ENCODE peak calls at places on chromosomes 5 and 9, in seven cellular contexts. D is effector memory CD4-positive, alpha-beta T cell; X is aorta; Q is uterus; I is sigmoid colon; C is GM12865; E is AG10803. L is an unnamed sample.

GRCh38 chr5:53490747-53491146 is 10.3 kb downstream of the FST start:
- DNase-seq in E (peak; percentile 100), Q (no peak), I (no peak), D (no peak), X (no peak), C (no peak), L (no peak)

GRCh38 chr9:135946392-135946994 is 14.7 kb downstream of the UBAC1 start:
- DNase-seq in Q (no peak), C (no peak), E (no peak), I (no peak), X (no peak), D (no peak), L (no peak)

GRCh38 chr9:129726322-129727160 is 26.3 kb downstream of the PTGES start:
- DNase-seq in Q (peak; percentile 54), D (peak; percentile 15), C (peak; percentile 51), E (peak; percentile 90), I (peak; percentile 82), X (peak; percentile 86), L (peak; percentile 92)

GRCh38 chr9:128099932-128100491 is 27.5 kb downstream of the PTGES2 start:
- DNase-seq in I (no peak), Q (peak; percentile 59), E (peak; percentile 25), D (no peak), C (no peak), X (no peak), L (no peak)

GRCh38 chr5:13591621-13592020 is 352.9 kb downstream of the DNAH5 start:
- DNase-seq in E (peak; percentile 80), I (no peak), Q (no peak), D (no peak), X (no peak), C (no peak), L (no peak)

GRCh38 chr9:134322781-134323241 is 3.4 kb upstream of the RXRA start:
- DNase-seq in X (peak; percentile 38), Q (no peak), D (no peak), E (no peak), C (no peak), I (peak; percentile 59), L (peak; percentile 10)

GRCh38 chr5:77367733-77368132 is 124.4 kb downstream of the WDR41 start:
- DNase-seq in E (no peak), D (no peak), Q (no peak), C (no peak), X (peak; percentile 67), I (no peak), L (no peak)

GRCh38 chr5:72377920-72378635 is 57.9 kb downstream of the PTCD2 start:
- DNase-seq in C (no peak), E (peak; percentile 70), Q (no peak), D (no peak), X (peak; percentile 60), I (no peak), L (peak; percentile 87)

GRCh38 chr5:54544044-54544443 is 26.5 kb downstream of the SNX18 start:
- DNase-seq in E (no peak), C (no peak), Q (no peak), I (no peak), D (no peak), X (no peak), L (no peak)

GRCh38 chr9:110464321-110464720 is 115.2 kb downstream of the SVEP1 start:
- DNase-seq in Q (no peak), D (no peak), E (no peak), X (no peak), I (no peak), C (no peak), L (no peak)

GRCh38 chr9:135476981-135477380 is 2.6 kb upstream of the PPP1R26 start:
- DNase-seq in Q (no peak), D (no peak), I (no peak), E (peak; percentile 79), C (no peak), X (no peak), L (no peak)

GRCh38 chr9:133205996-133206931 is 2.8 kb downstream of the OBP2B start:
- DNase-seq in X (no peak), C (no peak), E (no peak), Q (no peak), D (no peak), I (peak; percentile 50), L (peak; percentile 47)

GRCh38 chr9:107174441-107174840 is 108.6 kb upstream of the RAD23B start:
- DNase-seq in E (peak; percentile 49), C (peak; percentile 34), X (no peak), D (no peak), I (no peak), Q (no peak), L (no peak)

GRCh38 chr5:30845194-30845593 is 348.3 kb upstream of the CDH6 start:
- DNase-seq in E (no peak), Q (no peak), X (no peak), D (no peak), C (no peak), I (no peak), L (no peak)

GRCh38 chr9:101498323-101498722 is 35.3 kb upstream of the RNF20 start:
- DNase-seq in X (no peak), E (no peak), D (no peak), Q (no peak), C (no peak), I (no peak), L (no peak)

GRCh38 chr5:167244583-167244982 is 1046.9 kb upstream of the WWC1 start:
- DNase-seq in D (no peak), Q (no peak), X (no peak), I (no peak), E (no peak), C (no peak), L (no peak)

GRCh38 chr9:129436751-129437625 is 183.9 kb downstream of the C9orf50 start:
- DNase-seq in E (peak; percentile 43), C (no peak), D (no peak), X (peak; percentile 82), I (peak; percentile 83), Q (peak; percentile 84), L (peak; percentile 58)

GRCh38 chr9:103242486-103242885 is 247.4 kb downstream of the CYLC2 start:
- DNase-seq in Q (no peak), C (no peak), I (no peak), E (no peak), X (no peak), D (no peak), L (no peak)

GRCh38 chr5:133121080-133121479 is 69.3 kb downstream of the HSPA4 start:
- DNase-seq in X (no peak), E (no peak), D (no peak), C (no peak), I (no peak), Q (no peak), L (no peak)

GRCh38 chr9:117314021-117314420 is 100.8 kb downstream of the ASTN2 start:
- DNase-seq in D (no peak), X (no peak), Q (no peak), I (no peak), C (no peak), E (no peak), L (no peak)

GRCh38 chr9:117317192-117317591 is 97.7 kb downstream of the ASTN2 start:
- DNase-seq in C (no peak), D (no peak), I (no peak), E (no peak), Q (no peak), X (no peak), L (no peak)

DNA sequence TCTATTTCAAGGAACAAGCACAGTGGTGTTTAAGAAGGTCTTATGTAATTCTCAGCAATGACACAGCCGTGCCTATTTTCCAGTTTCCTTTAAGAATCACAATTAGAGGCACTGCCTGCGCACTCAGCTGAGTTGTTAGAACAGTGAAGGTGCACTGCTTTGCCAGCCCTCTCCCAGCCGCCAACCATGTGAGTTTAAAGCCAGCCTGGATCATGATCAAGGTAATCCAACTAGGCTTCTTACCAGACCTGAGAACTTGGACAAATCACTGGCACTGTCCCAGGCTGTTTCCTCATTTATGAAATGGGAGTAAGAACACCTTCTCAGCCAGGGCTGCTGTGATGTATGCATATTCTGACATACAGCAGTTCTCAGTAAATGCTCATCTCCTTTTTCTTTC is 99.6 kb downstream of the ASTN2 start:
- DNase-seq in C (no peak), I (no peak), E (no peak), Q (no peak), X (no peak), D (no peak), L (no peak)
- H3K4me3 ChIP-seq in C (no peak overlapping the region), I (no peak overlapping the region), E (no peak overlapping the region), Q (no peak overlapping the region), X (no peak overlapping the region), D (no peak overlapping the region), L (no peak overlapping the region)

GRCh38 chr9:68974901-68975300 is 39.0 kb downstream of the PRKACG start:
- DNase-seq in X (no peak), C (no peak), E (no peak), Q (no peak), I (no peak), D (no peak), L (no peak)
- H3K4me3 ChIP-seq in X (no peak overlapping the region), C (no peak overlapping the region), E (no peak overlapping the region), Q (no peak overlapping the region), I (no peak overlapping the region), D (no peak overlapping the region), L (peak overlapping the region; percentile 21)

GRCh38 chr5:59274130-59274529 is 619.4 kb downstream of the PDE4D start:
- DNase-seq in C (no peak), E (no peak), D (no peak), Q (no peak), I (no peak), X (no peak), L (no peak)

GRCh38 chr5:59275537-59276276 is 617.8 kb downstream of the PDE4D start:
- DNase-seq in E (peak; percentile 4), X (no peak), Q (peak; percentile 62), C (no peak), I (peak; percentile 89), D (no peak), L (peak; percentile 70)

GRCh38 chr5:59275170-59275536 is 618.4 kb downstream of the PDE4D start:
- DNase-seq in E (no peak), Q (no peak), X (no peak), C (no peak), D (no peak), I (no peak), L (no peak)

GRCh38 chr5:59276277-59276647 is 617.3 kb downstream of the PDE4D start:
- DNase-seq in X (no peak), I (no peak), C (no peak), Q (no peak), E (no peak), D (no peak), L (no peak)

DNA sequence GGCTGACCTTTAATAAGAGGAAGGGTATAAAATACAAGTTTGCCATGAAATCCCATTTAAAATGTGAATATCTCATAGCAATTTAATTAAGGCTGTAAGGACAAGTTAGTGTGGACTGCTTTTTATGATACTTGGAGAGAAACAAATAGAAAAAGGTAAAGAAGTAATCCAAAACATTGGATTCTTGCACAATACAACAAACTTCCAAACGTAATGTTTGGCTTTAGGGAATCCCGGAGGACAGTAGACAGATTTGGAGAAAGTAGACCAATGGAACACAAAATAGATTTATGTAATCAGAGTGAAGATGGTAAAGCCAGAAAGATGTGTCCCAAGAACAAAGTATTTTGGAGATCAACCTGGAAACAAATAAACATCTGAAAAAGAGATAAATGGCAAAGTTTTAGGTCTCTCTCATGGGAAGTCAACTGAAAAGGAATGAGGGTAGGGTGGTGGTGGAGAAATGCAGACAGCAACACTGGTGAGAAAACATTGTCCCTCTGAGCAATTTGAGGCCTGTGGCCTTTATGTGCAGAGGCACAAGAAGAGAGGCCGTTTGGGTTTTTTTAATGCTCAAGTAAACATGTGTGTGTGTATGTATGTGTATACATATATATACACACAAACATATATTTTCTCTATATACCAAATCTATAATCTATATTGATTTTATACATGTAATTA is 620.6 kb downstream of the PDE4D start:
- DNase-seq in D (no peak), X (no peak), E (no peak), C (no peak), I (no peak), Q (no peak), L (no peak)
- H3K4me3 ChIP-seq in D (no peak overlapping the region), X (no peak overlapping the region), E (no peak overlapping the region), C (no peak overlapping the region), I (peak overlapping the region; percentile 47), Q (peak overlapping the region; percentile 1), L (peak overlapping the region; percentile 63)

GRCh38 chr9:131405429-131405828 is 11.5 kb downstream of the PRRC2B start:
- DNase-seq in C (no peak), Q (no peak), E (peak; percentile 80), D (no peak), I (no peak), X (peak; percentile 51), L (no peak)
- H3K4me3 ChIP-seq in C (no peak overlapping the region), Q (peak overlapping the region; percentile 3), E (no peak overlapping the region), D (peak overlapping the region; percentile 41), I (no peak overlapping the region), X (no peak overlapping the region), L (no peak overlapping the region)

L was measured in tibial artery.